ENCODE peak calls at places on chromosomes 7 and 10, in eight cellular contexts. One of them, this sample, is unnamed.

GRCh38 chr7:41096921-41097320 is 606.0 kb downstream of the INHBA start:
- DNase-seq in brain microvascular endothelial cell: peak; percentile 85
- DNase-seq in uterus: no peak
- DNase-seq in K562: no peak
- DNase-seq in AG04450: peak; percentile 87
- DNase-seq in effector memory CD4-positive, alpha-beta T cell: no peak
- DNase-seq in psoas muscle: no peak
- DNase-seq in GM23248: peak; percentile 46
- DNase-seq in this sample: no peak

GRCh38 chr7:123747620-123748141 is 1.1 kb downstream of the WASL start:
- DNase-seq in uterus: peak; percentile 28
- DNase-seq in K562: peak; percentile 83
- DNase-seq in psoas muscle: peak; percentile 57
- DNase-seq in AG04450: peak; percentile 68
- DNase-seq in effector memory CD4-positive, alpha-beta T cell: peak; percentile 1
- DNase-seq in brain microvascular endothelial cell: peak; percentile 86
- DNase-seq in GM23248: peak; percentile 73
- DNase-seq in this sample: peak; percentile 60

GRCh38 chr10:20492447-20492846 is 404.7 kb downstream of the NEBL start:
- DNase-seq in brain microvascular endothelial cell: no peak
- DNase-seq in AG04450: no peak
- DNase-seq in GM23248: no peak
- DNase-seq in psoas muscle: no peak
- DNase-seq in effector memory CD4-positive, alpha-beta T cell: no peak
- DNase-seq in K562: no peak
- DNase-seq in uterus: no peak
- DNase-seq in this sample: no peak

GRCh38 chr7:5359344-5359743 is 64.3 kb downstream of the TNRC18 start:
- DNase-seq in uterus: no peak
- DNase-seq in GM23248: no peak
- DNase-seq in brain microvascular endothelial cell: no peak
- DNase-seq in AG04450: no peak
- DNase-seq in effector memory CD4-positive, alpha-beta T cell: no peak
- DNase-seq in K562: no peak
- DNase-seq in psoas muscle: no peak
- DNase-seq in this sample: no peak

GRCh38 chr7:141675431-141676210 is 26.3 kb downstream of the DENND11 start:
- DNase-seq in AG04450: no peak
- DNase-seq in K562: no peak
- DNase-seq in brain microvascular endothelial cell: no peak
- DNase-seq in effector memory CD4-positive, alpha-beta T cell: no peak
- DNase-seq in GM23248: no peak
- DNase-seq in uterus: no peak
- DNase-seq in psoas muscle: no peak
- DNase-seq in this sample: no peak

GRCh38 chr10:12806228-12807095 is 195.1 kb downstream of the CCDC3 start:
- DNase-seq in uterus: no peak
- DNase-seq in AG04450: no peak
- DNase-seq in GM23248: no peak
- DNase-seq in psoas muscle: no peak
- DNase-seq in effector memory CD4-positive, alpha-beta T cell: no peak
- DNase-seq in brain microvascular endothelial cell: no peak
- DNase-seq in K562: no peak
- DNase-seq in this sample: no peak

GRCh38 chr10:29648983-29649268 is 14.2 kb upstream of the SVIL start:
- DNase-seq in psoas muscle: no peak
- DNase-seq in effector memory CD4-positive, alpha-beta T cell: no peak
- DNase-seq in GM23248: peak; percentile 55
- DNase-seq in AG04450: no peak
- DNase-seq in K562: no peak
- DNase-seq in uterus: peak; percentile 47
- DNase-seq in brain microvascular endothelial cell: peak; percentile 77
- DNase-seq in this sample: no peak

GRCh38 chr10:13844651-13845050 is 257.9 kb downstream of the PRPF18 start:
- DNase-seq in brain microvascular endothelial cell: peak; percentile 90
- DNase-seq in effector memory CD4-positive, alpha-beta T cell: no peak
- DNase-seq in AG04450: no peak
- DNase-seq in GM23248: peak; percentile 10
- DNase-seq in K562: no peak
- DNase-seq in uterus: no peak
- DNase-seq in psoas muscle: no peak
- DNase-seq in this sample: no peak

GRCh38 chr10:112345202-112345601 is 28.7 kb upstream of the ACSL5 start:
- DNase-seq in psoas muscle: no peak
- DNase-seq in GM23248: no peak
- DNase-seq in uterus: no peak
- DNase-seq in effector memory CD4-positive, alpha-beta T cell: no peak
- DNase-seq in AG04450: no peak
- DNase-seq in brain microvascular endothelial cell: no peak
- DNase-seq in K562: no peak
- DNase-seq in this sample: no peak

GRCh38 chr10:3781458-3782098 is 3.4 kb downstream of the KLF6 start:
- DNase-seq in GM23248: peak; percentile 85
- DNase-seq in psoas muscle: peak; percentile 79
- DNase-seq in uterus: no peak
- DNase-seq in brain microvascular endothelial cell: peak; percentile 41
- DNase-seq in K562: no peak
- DNase-seq in AG04450: no peak
- DNase-seq in effector memory CD4-positive, alpha-beta T cell: no peak
- DNase-seq in this sample: peak; percentile 65

GRCh38 chr7:32559480-32559879 is 64.2 kb downstream of the AVL9 start:
- DNase-seq in GM23248: no peak
- DNase-seq in AG04450: no peak
- DNase-seq in uterus: no peak
- DNase-seq in brain microvascular endothelial cell: no peak
- DNase-seq in effector memory CD4-positive, alpha-beta T cell: no peak
- DNase-seq in K562: no peak
- DNase-seq in psoas muscle: no peak
- DNase-seq in this sample: no peak

GRCh38 chr7:121084748-121085336 is 96.3 kb downstream of the CPED1 start:
- DNase-seq in GM23248: peak; percentile 91
- DNase-seq in brain microvascular endothelial cell: peak; percentile 93
- DNase-seq in K562: no peak
- DNase-seq in psoas muscle: no peak
- DNase-seq in uterus: no peak
- DNase-seq in effector memory CD4-positive, alpha-beta T cell: no peak
- DNase-seq in AG04450: peak; percentile 90
- DNase-seq in this sample: peak; percentile 28

GRCh38 chr7:157494506-157495176 is 157.8 kb downstream of the DNAJB6 start:
- DNase-seq in psoas muscle: no peak
- DNase-seq in AG04450: no peak
- DNase-seq in uterus: no peak
- DNase-seq in effector memory CD4-positive, alpha-beta T cell: no peak
- DNase-seq in K562: no peak
- DNase-seq in brain microvascular endothelial cell: no peak
- DNase-seq in GM23248: no peak
- DNase-seq in this sample: peak; percentile 7

GRCh38 chr10:97058521-97058920 is 127.2 kb downstream of the SLIT1 start:
- DNase-seq in GM23248: no peak
- DNase-seq in effector memory CD4-positive, alpha-beta T cell: no peak
- DNase-seq in psoas muscle: peak; percentile 71
- DNase-seq in brain microvascular endothelial cell: no peak
- DNase-seq in K562: no peak
- DNase-seq in AG04450: no peak
- DNase-seq in uterus: no peak
- DNase-seq in this sample: peak; percentile 43

GRCh38 chr7:158646766-158647474 is 57.7 kb downstream of the NCAPG2 start:
- DNase-seq in GM23248: peak; percentile 10
- DNase-seq in brain microvascular endothelial cell: no peak
- DNase-seq in effector memory CD4-positive, alpha-beta T cell: no peak
- DNase-seq in AG04450: no peak
- DNase-seq in psoas muscle: no peak
- DNase-seq in K562: peak; percentile 44
- DNase-seq in uterus: no peak
- DNase-seq in this sample: no peak

GRCh38 chr7:11427686-11428273 is 404.2 kb downstream of the THSD7A start:
- DNase-seq in effector memory CD4-positive, alpha-beta T cell: no peak
- DNase-seq in uterus: no peak
- DNase-seq in psoas muscle: no peak
- DNase-seq in AG04450: peak; percentile 46
- DNase-seq in brain microvascular endothelial cell: peak; percentile 44
- DNase-seq in K562: peak; percentile 50
- DNase-seq in GM23248: peak; percentile 80
- DNase-seq in this sample: no peak

GRCh38 chr7:133887459-133887858 is 239.7 kb upstream of the LRGUK start:
- DNase-seq in AG04450: no peak
- DNase-seq in effector memory CD4-positive, alpha-beta T cell: no peak
- DNase-seq in brain microvascular endothelial cell: no peak
- DNase-seq in uterus: no peak
- DNase-seq in GM23248: peak; percentile 17
- DNase-seq in K562: no peak
- DNase-seq in psoas muscle: no peak
- DNase-seq in this sample: no peak

GRCh38 chr10:23779287-23779686 is 340.4 kb downstream of the OTUD1 start:
- DNase-seq in GM23248: no peak
- DNase-seq in K562: no peak
- DNase-seq in psoas muscle: no peak
- DNase-seq in uterus: no peak
- DNase-seq in brain microvascular endothelial cell: no peak
- DNase-seq in effector memory CD4-positive, alpha-beta T cell: no peak
- DNase-seq in AG04450: no peak
- DNase-seq in this sample: no peak

GRCh38 chr10:62766383-62766782 is 38.1 kb upstream of the ADO start:
- DNase-seq in psoas muscle: no peak
- DNase-seq in K562: no peak
- DNase-seq in GM23248: no peak
- DNase-seq in effector memory CD4-positive, alpha-beta T cell: no peak
- DNase-seq in AG04450: no peak
- DNase-seq in brain microvascular endothelial cell: no peak
- DNase-seq in uterus: no peak
- DNase-seq in this sample: no peak

GRCh38 chr10:62769574-62770242 is 34.8 kb upstream of the ADO start:
- DNase-seq in effector memory CD4-positive, alpha-beta T cell: no peak
- DNase-seq in brain microvascular endothelial cell: no peak
- DNase-seq in psoas muscle: no peak
- DNase-seq in AG04450: no peak
- DNase-seq in uterus: no peak
- DNase-seq in GM23248: peak; percentile 18
- DNase-seq in K562: peak; percentile 48
- DNase-seq in this sample: no peak

GRCh38 chr10:62778125-62778524 is 26.4 kb upstream of the ADO start:
- DNase-seq in brain microvascular endothelial cell: no peak
- DNase-seq in psoas muscle: no peak
- DNase-seq in effector memory CD4-positive, alpha-beta T cell: no peak
- DNase-seq in GM23248: no peak
- DNase-seq in uterus: no peak
- DNase-seq in AG04450: no peak
- DNase-seq in K562: no peak
- DNase-seq in this sample: no peak

GRCh38 chr10:62772186-62772950 is 32.2 kb upstream of the ADO start:
- DNase-seq in psoas muscle: no peak
- DNase-seq in uterus: no peak
- DNase-seq in brain microvascular endothelial cell: no peak
- DNase-seq in AG04450: no peak
- DNase-seq in GM23248: peak; percentile 34
- DNase-seq in effector memory CD4-positive, alpha-beta T cell: no peak
- DNase-seq in K562: no peak
- DNase-seq in this sample: no peak
- H3K27ac ChIP-seq in psoas muscle: no peak overlapping the region
- H3K27ac ChIP-seq in uterus: no peak overlapping the region
- H3K27ac ChIP-seq in brain microvascular endothelial cell: no peak overlapping the region
- H3K27ac ChIP-seq in AG04450: no peak overlapping the region
- H3K27ac ChIP-seq in GM23248: no peak overlapping the region
- H3K27ac ChIP-seq in effector memory CD4-positive, alpha-beta T cell: no peak overlapping the region
- H3K27ac ChIP-seq in K562: no peak overlapping the region
- H3K27ac ChIP-seq in this sample: no peak overlapping the region

DNA sequence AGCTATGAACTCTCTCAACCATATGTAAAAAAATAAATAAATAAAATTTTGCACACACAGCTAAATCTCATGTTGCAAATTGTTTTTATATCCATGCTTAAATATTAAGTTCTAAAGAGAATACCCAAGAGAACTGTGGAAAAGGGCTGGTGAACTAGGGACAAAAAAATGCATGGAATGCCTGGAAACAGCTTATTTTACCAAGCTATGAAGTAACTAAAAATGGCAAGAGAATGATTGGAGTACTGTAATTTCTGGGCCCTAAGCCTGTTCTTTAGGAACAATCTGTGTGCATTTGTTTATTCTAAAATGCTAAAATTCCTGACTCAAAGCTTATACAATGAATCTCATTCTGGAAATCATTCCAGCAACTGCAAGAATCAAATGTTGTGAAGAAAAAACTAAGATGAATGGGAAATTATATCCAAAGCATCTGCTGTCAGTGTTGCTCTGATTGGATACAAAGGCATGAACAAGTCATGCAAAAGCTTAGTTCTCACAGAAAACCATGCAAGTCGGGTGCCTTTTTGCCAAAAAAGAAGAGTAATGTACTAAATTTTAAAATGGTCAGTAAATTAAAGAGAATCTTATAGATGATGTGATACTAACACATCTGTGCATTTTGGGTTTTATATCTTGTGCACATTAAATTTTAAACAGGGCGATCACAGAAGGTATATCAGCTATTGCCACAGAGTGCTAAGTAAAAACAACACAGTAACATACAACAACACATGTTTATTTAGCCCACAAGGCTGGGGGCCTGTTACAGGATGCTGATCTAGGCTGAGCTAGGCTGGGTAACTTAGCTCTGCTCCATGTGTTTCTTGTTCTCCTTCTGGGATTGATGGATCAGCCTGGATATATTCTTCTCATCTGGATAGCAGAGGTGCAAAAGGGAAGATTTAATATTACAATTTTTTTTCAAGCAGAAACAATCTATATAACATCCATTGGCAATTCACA is 453.5 kb upstream of the SEMA3A start:
- DNase-seq in uterus: no peak
- DNase-seq in brain microvascular endothelial cell: peak; percentile 74
- DNase-seq in GM23248: peak; percentile 77
- DNase-seq in AG04450: peak; percentile 79
- DNase-seq in psoas muscle: no peak
- DNase-seq in effector memory CD4-positive, alpha-beta T cell: no peak
- DNase-seq in K562: no peak
- DNase-seq in this sample: no peak
- H3K27ac ChIP-seq in uterus: no peak overlapping the region
- H3K27ac ChIP-seq in brain microvascular endothelial cell: peak overlapping the region; percentile 28
- H3K27ac ChIP-seq in GM23248: peak overlapping the region; percentile 60
- H3K27ac ChIP-seq in AG04450: peak overlapping the region; percentile 41
- H3K27ac ChIP-seq in psoas muscle: no peak overlapping the region
- H3K27ac ChIP-seq in effector memory CD4-positive, alpha-beta T cell: no peak overlapping the region
- H3K27ac ChIP-seq in K562: no peak overlapping the region
- H3K27ac ChIP-seq in this sample: no peak overlapping the region

GRCh38 chr10:124255556-124255955 is 162.2 kb upstream of the CHST15 start:
- DNase-seq in uterus: no peak
- DNase-seq in effector memory CD4-positive, alpha-beta T cell: no peak
- DNase-seq in psoas muscle: no peak
- DNase-seq in GM23248: no peak
- DNase-seq in K562: no peak
- DNase-seq in AG04450: no peak
- DNase-seq in brain microvascular endothelial cell: no peak
- DNase-seq in this sample: no peak
- H3K27ac ChIP-seq in uterus: no peak overlapping the region
- H3K27ac ChIP-seq in effector memory CD4-positive, alpha-beta T cell: no peak overlapping the region
- H3K27ac ChIP-seq in psoas muscle: no peak overlapping the region
- H3K27ac ChIP-seq in GM23248: no peak overlapping the region
- H3K27ac ChIP-seq in K562: no peak overlapping the region
- H3K27ac ChIP-seq in AG04450: no peak overlapping the region
- H3K27ac ChIP-seq in brain microvascular endothelial cell: no peak overlapping the region
- H3K27ac ChIP-seq in this sample: no peak overlapping the region

GRCh38 chr10:68135362-68135761 is 26.1 kb downstream of the MYPN start:
- DNase-seq in brain microvascular endothelial cell: no peak
- DNase-seq in K562: no peak
- DNase-seq in AG04450: no peak
- DNase-seq in uterus: no peak
- DNase-seq in effector memory CD4-positive, alpha-beta T cell: no peak
- DNase-seq in GM23248: peak; percentile 84
- DNase-seq in psoas muscle: no peak
- DNase-seq in this sample: no peak
- H3K27ac ChIP-seq in brain microvascular endothelial cell: peak overlapping the region; percentile 96
- H3K27ac ChIP-seq in K562: no peak overlapping the region
- H3K27ac ChIP-seq in AG04450: no peak overlapping the region
- H3K27ac ChIP-seq in uterus: peak overlapping the region; percentile 58
- H3K27ac ChIP-seq in effector memory CD4-positive, alpha-beta T cell: no peak overlapping the region
- H3K27ac ChIP-seq in GM23248: peak overlapping the region; percentile 96
- H3K27ac ChIP-seq in psoas muscle: peak overlapping the region; percentile 85
- H3K27ac ChIP-seq in this sample: peak overlapping the region; percentile 77

GRCh38 chr10:69358148-69358795 is 58.4 kb downstream of the TACR2 start:
- DNase-seq in AG04450: no peak
- DNase-seq in effector memory CD4-positive, alpha-beta T cell: no peak
- DNase-seq in brain microvascular endothelial cell: no peak
- DNase-seq in psoas muscle: no peak
- DNase-seq in K562: no peak
- DNase-seq in uterus: no peak
- DNase-seq in GM23248: no peak
- DNase-seq in this sample: no peak
- H3K27ac ChIP-seq in AG04450: no peak overlapping the region
- H3K27ac ChIP-seq in effector memory CD4-positive, alpha-beta T cell: peak overlapping the region; percentile 25
- H3K27ac ChIP-seq in brain microvascular endothelial cell: no peak overlapping the region
- H3K27ac ChIP-seq in psoas muscle: peak overlapping the region; percentile 93
- H3K27ac ChIP-seq in K562: no peak overlapping the region
- H3K27ac ChIP-seq in uterus: no peak overlapping the region
- H3K27ac ChIP-seq in GM23248: no peak overlapping the region
- H3K27ac ChIP-seq in this sample: no peak overlapping the region